ENCODE peak calls at places on chromosomes 5 and 9, in five cellular contexts. K is D341Med; Q is Peyer's patch; M is mesothelial cell of epicardium; I is activated naive CD4-positive, alpha-beta T cell treated with Interleukin-2 at 50 U/mL for 16 hours. E is an unnamed sample.

GRCh38 chr9:90915693-90916092 is 114.1 kb downstream of the SYK start:
- DNase-seq in K (peak), Q (no peak), M (no peak), I (peak), E (no peak)

GRCh38 chr5:42759456-42759855 is 2.8 kb downstream of the CCDC152 start:
- DNase-seq in K (no peak), Q (no peak), M (no peak), I (no peak), E (no peak)

GRCh38 chr9:15357050-15357653 is 50.1 kb upstream of the TTC39B start:
- DNase-seq in K (no peak), Q (peak), M (no peak), I (peak), E (no peak)

GRCh38 chr9:130345993-130346385 is 80.4 kb downstream of the HMCN2 start:
- DNase-seq in K (no peak), Q (no peak), M (no peak), I (no peak), E (no peak)

GRCh38 chr5:17187401-17187800 is 30.0 kb upstream of the BASP1 start:
- DNase-seq in K (no peak), Q (no peak), M (no peak), I (no peak), E (no peak)

GRCh38 chr5:58116346-58116745 is 343.5 kb downstream of the PLK2 start:
- DNase-seq in K (no peak), Q (no peak), M (no peak), I (no peak), E (no peak)

GRCh38 chr5:69261034-69261433 is 26.3 kb downstream of the CDK7 start:
- DNase-seq in K (no peak), Q (no peak), M (no peak), I (no peak), E (peak)

GRCh38 chr5:171123417-171123816 is 185.6 kb upstream of the TLX3 start:
- DNase-seq in K (no peak), Q (no peak), M (no peak), I (no peak), E (no peak)

GRCh38 chr9:120710110-120710981 is 3.9 kb downstream of the MEGF9 start:
- DNase-seq in K (no peak), Q (peak), M (no peak), I (no peak), E (no peak)

GRCh38 chr9:112135706-112136105 is 39.4 kb downstream of the SUSD1 start:
- DNase-seq in K (peak), Q (no peak), M (no peak), I (no peak), E (no peak)

GRCh38 chr9:133355881-133356357 is 368 bp downstream of the SURF1 start:
- DNase-seq in K (no peak), Q (no peak), M (no peak), I (no peak), E (no peak)

GRCh38 chr9:125430611-125431305 is 169.1 kb downstream of the GAPVD1 start:
- DNase-seq in K (no peak), Q (no peak), M (no peak), I (no peak), E (no peak)

GRCh38 chr5:80072103-80073073 is 37.2 kb downstream of the THBS4 start:
- DNase-seq in K (no peak), Q (no peak), M (no peak), I (no peak), E (no peak)

E was measured in pulmonary artery endothelial cell.